ENCODE peak calls at places on chromosomes 2 and 18, in four cellular contexts. One of them, this sample, is unnamed.

GRCh38 chr2:218285604-218286003 is 6.7 kb downstream of the TMBIM1 start:
- DNase-seq in GM04504: no peak
- DNase-seq in iPS-NIHi11: no peak
- DNase-seq in SJSA1: no peak
- DNase-seq in this sample: no peak

GRCh38 chr18:31860488-31860887 is 82.4 kb downstream of the TRAPPC8 start:
- DNase-seq in GM04504: no peak
- DNase-seq in SJSA1: no peak
- DNase-seq in iPS-NIHi11: no peak
- DNase-seq in this sample: no peak

GRCh38 chr2:120290737-120291136 is 38.1 kb downstream of the RALB start:
- DNase-seq in iPS-NIHi11: no peak
- DNase-seq in GM04504: no peak
- DNase-seq in SJSA1: no peak
- DNase-seq in this sample: no peak

GRCh38 chr2:52220393-52220792 is 1188.5 kb upstream of the NRXN1 start:
- DNase-seq in SJSA1: no peak
- DNase-seq in GM04504: no peak
- DNase-seq in iPS-NIHi11: peak; percentile 5
- DNase-seq in this sample: no peak

GRCh38 chr2:222034058-222034457 is 264.7 kb downstream of the PAX3 start:
- DNase-seq in GM04504: no peak
- DNase-seq in iPS-NIHi11: no peak
- DNase-seq in SJSA1: no peak
- DNase-seq in this sample: no peak

GRCh38 chr2:43225093-43225787 is 1.2 kb downstream of the ZFP36L2 start:
- DNase-seq in GM04504: no peak
- DNase-seq in SJSA1: peak; percentile 54
- DNase-seq in iPS-NIHi11: no peak
- DNase-seq in this sample: peak; percentile 71

GRCh38 chr2:143347303-143347702 is 218.1 kb downstream of the ARHGAP15 start:
- DNase-seq in iPS-NIHi11: no peak
- DNase-seq in GM04504: no peak
- DNase-seq in SJSA1: no peak
- DNase-seq in this sample: no peak

GRCh38 chr2:147792966-147793617 is 51.7 kb upstream of the ACVR2A start:
- DNase-seq in iPS-NIHi11: no peak
- DNase-seq in SJSA1: no peak
- DNase-seq in GM04504: no peak
- DNase-seq in this sample: no peak

GRCh38 chr18:25349131-25349925 is 2.6 kb downstream of the ZNF521 start:
- DNase-seq in SJSA1: no peak
- DNase-seq in iPS-NIHi11: peak; percentile 64
- DNase-seq in GM04504: no peak
- DNase-seq in this sample: peak; percentile 47

GRCh38 chr18:56196495-56197225 is 441.7 kb downstream of the TXNL1 start:
- DNase-seq in GM04504: no peak
- DNase-seq in SJSA1: no peak
- DNase-seq in iPS-NIHi11: no peak
- DNase-seq in this sample: no peak

GRCh38 chr2:221255862-221256261 is 316.2 kb downstream of the EPHA4 start:
- DNase-seq in GM04504: no peak
- DNase-seq in SJSA1: no peak
- DNase-seq in iPS-NIHi11: peak; percentile 45
- DNase-seq in this sample: peak; percentile 47

GRCh38 chr2:219561179-219562048 is 9.9 kb downstream of the OBSL1 start:
- DNase-seq in SJSA1: no peak
- DNase-seq in GM04504: no peak
- DNase-seq in iPS-NIHi11: no peak
- DNase-seq in this sample: peak; percentile 74

GRCh38 chr2:214311931-214312749 is 98.7 kb upstream of the VWC2L start:
- DNase-seq in SJSA1: no peak
- DNase-seq in iPS-NIHi11: no peak
- DNase-seq in GM04504: no peak
- DNase-seq in this sample: no peak

GRCh38 chr2:42217914-42218313 is 48.8 kb downstream of the EML4 start:
- DNase-seq in SJSA1: no peak
- DNase-seq in GM04504: no peak
- DNase-seq in iPS-NIHi11: no peak
- DNase-seq in this sample: no peak

GRCh38 chr2:207231106-207231860 is 65.5 kb upstream of the KLF7 start:
- DNase-seq in GM04504: no peak
- DNase-seq in SJSA1: no peak
- DNase-seq in iPS-NIHi11: no peak
- DNase-seq in this sample: no peak

GRCh38 chr2:70029814-70030409 is 57.4 kb upstream of the PCBP1 start:
- DNase-seq in GM04504: peak; percentile 44
- DNase-seq in SJSA1: no peak
- DNase-seq in iPS-NIHi11: peak; percentile 79
- DNase-seq in this sample: peak; percentile 87

GRCh38 chr18:66393463-66393862 is 210.4 kb downstream of the CDH19 start:
- DNase-seq in GM04504: no peak
- DNase-seq in SJSA1: no peak
- DNase-seq in iPS-NIHi11: peak; percentile 23
- DNase-seq in this sample: no peak

GRCh38 chr2:116109471-116109870 is 1667.0 kb downstream of the DPP10 start:
- DNase-seq in iPS-NIHi11: no peak
- DNase-seq in GM04504: no peak
- DNase-seq in SJSA1: no peak
- DNase-seq in this sample: no peak

GRCh38 chr2:39119732-39120520 is 925 bp downstream of the SOS1 start:
- DNase-seq in iPS-NIHi11: peak; percentile 90
- DNase-seq in GM04504: no peak
- DNase-seq in SJSA1: peak; percentile 50
- DNase-seq in this sample: peak; percentile 78

GRCh38 chr2:78416625-78417300 is 608.7 kb upstream of the REG3G start:
- DNase-seq in GM04504: no peak
- DNase-seq in SJSA1: no peak
- DNase-seq in iPS-NIHi11: no peak
- DNase-seq in this sample: no peak

GRCh38 chr18:74251297-74252031 is 40.3 kb downstream of the CYB5A start:
- DNase-seq in GM04504: peak; percentile 49
- DNase-seq in iPS-NIHi11: no peak
- DNase-seq in SJSA1: no peak
- DNase-seq in this sample: peak; percentile 69

GRCh38 chr2:207067476-207067875 is 98.3 kb downstream of the KLF7 start:
- DNase-seq in SJSA1: no peak
- DNase-seq in GM04504: no peak
- DNase-seq in iPS-NIHi11: no peak
- DNase-seq in this sample: peak; percentile 49

GRCh38 chr2:119218478-119219064 is 5.1 kb upstream of the STEAP3 start:
- DNase-seq in GM04504: peak; percentile 40
- DNase-seq in iPS-NIHi11: peak; percentile 49
- DNase-seq in SJSA1: peak; percentile 81
- DNase-seq in this sample: peak; percentile 73